ENCODE peak calls at places on chromosome 4, in six cellular contexts. One of them, this sample, is unnamed.

GRCh38 chr4:25378130-25378743 is 1.2 kb downstream of the ANAPC4 start:
- DNase-seq in hippocampal formation: no peak
- DNase-seq in NCI-H2107: no peak
- DNase-seq in naive B cell: no peak
- DNase-seq in NB4: peak
- DNase-seq in activated T-cell treated with anti-CD3 and anti-CD28 coated beads, Interleukin-2, amount 50 U/mL, for 48 hours: no peak
- DNase-seq in this sample: no peak

GRCh38 chr4:81896936-81897335 is 425.2 kb upstream of the RASGEF1B start:
- DNase-seq in NB4: no peak
- DNase-seq in naive B cell: no peak
- DNase-seq in NCI-H2107: no peak
- DNase-seq in hippocampal formation: no peak
- DNase-seq in activated T-cell treated with anti-CD3 and anti-CD28 coated beads, Interleukin-2, amount 50 U/mL, for 48 hours: no peak
- DNase-seq in this sample: no peak

GRCh38 chr4:108342325-108342986 is 173.7 kb upstream of the LEF1 start:
- DNase-seq in NB4: no peak
- DNase-seq in activated T-cell treated with anti-CD3 and anti-CD28 coated beads, Interleukin-2, amount 50 U/mL, for 48 hours: no peak
- DNase-seq in naive B cell: no peak
- DNase-seq in NCI-H2107: no peak
- DNase-seq in hippocampal formation: no peak
- DNase-seq in this sample: no peak

GRCh38 chr4:26372525-26373172 is 51.8 kb downstream of the RBPJ start:
- DNase-seq in naive B cell: peak
- DNase-seq in activated T-cell treated with anti-CD3 and anti-CD28 coated beads, Interleukin-2, amount 50 U/mL, for 48 hours: peak
- DNase-seq in NCI-H2107: peak
- DNase-seq in NB4: peak
- DNase-seq in hippocampal formation: no peak
- DNase-seq in this sample: peak

GRCh38 chr4:125323547-125324100 is 8.9 kb downstream of the FAT4 start:
- DNase-seq in naive B cell: no peak
- DNase-seq in hippocampal formation: no peak
- DNase-seq in NCI-H2107: no peak
- DNase-seq in activated T-cell treated with anti-CD3 and anti-CD28 coated beads, Interleukin-2, amount 50 U/mL, for 48 hours: no peak
- DNase-seq in NB4: no peak
- DNase-seq in this sample: peak

GRCh38 chr4:166501941-166502382 is 628.9 kb downstream of the TLL1 start:
- DNase-seq in activated T-cell treated with anti-CD3 and anti-CD28 coated beads, Interleukin-2, amount 50 U/mL, for 48 hours: no peak
- DNase-seq in NCI-H2107: no peak
- DNase-seq in NB4: peak
- DNase-seq in hippocampal formation: no peak
- DNase-seq in naive B cell: no peak
- DNase-seq in this sample: no peak

GRCh38 chr4:85953651-85954018 is 406.2 kb downstream of the MAPK10 start:
- DNase-seq in activated T-cell treated with anti-CD3 and anti-CD28 coated beads, Interleukin-2, amount 50 U/mL, for 48 hours: no peak
- DNase-seq in NCI-H2107: no peak
- DNase-seq in naive B cell: no peak
- DNase-seq in NB4: no peak
- DNase-seq in hippocampal formation: no peak
- DNase-seq in this sample: peak

GRCh38 chr4:110152386-110152785 is 46.0 kb downstream of the ELOVL6 start:
- DNase-seq in activated T-cell treated with anti-CD3 and anti-CD28 coated beads, Interleukin-2, amount 50 U/mL, for 48 hours: no peak
- DNase-seq in hippocampal formation: no peak
- DNase-seq in NCI-H2107: no peak
- DNase-seq in naive B cell: no peak
- DNase-seq in NB4: no peak
- DNase-seq in this sample: no peak

GRCh38 chr4:128502818-128503527 is 215.4 kb upstream of the PGRMC2 start:
- DNase-seq in NCI-H2107: no peak
- DNase-seq in activated T-cell treated with anti-CD3 and anti-CD28 coated beads, Interleukin-2, amount 50 U/mL, for 48 hours: no peak
- DNase-seq in naive B cell: no peak
- DNase-seq in NB4: no peak
- DNase-seq in hippocampal formation: no peak
- DNase-seq in this sample: no peak

GRCh38 chr4:42843694-42844093 is 48.8 kb upstream of the GRXCR1 start:
- DNase-seq in naive B cell: no peak
- DNase-seq in activated T-cell treated with anti-CD3 and anti-CD28 coated beads, Interleukin-2, amount 50 U/mL, for 48 hours: no peak
- DNase-seq in NB4: no peak
- DNase-seq in hippocampal formation: no peak
- DNase-seq in NCI-H2107: no peak
- DNase-seq in this sample: no peak

GRCh38 chr4:107863850-107864371 is 39.2 kb downstream of the SGMS2 start:
- DNase-seq in hippocampal formation: no peak
- DNase-seq in NCI-H2107: no peak
- DNase-seq in naive B cell: no peak
- DNase-seq in activated T-cell treated with anti-CD3 and anti-CD28 coated beads, Interleukin-2, amount 50 U/mL, for 48 hours: peak
- DNase-seq in NB4: no peak
- DNase-seq in this sample: no peak

GRCh38 chr4:86220137-86220536 is 139.7 kb downstream of the MAPK10 start:
- DNase-seq in NB4: no peak
- DNase-seq in hippocampal formation: no peak
- DNase-seq in activated T-cell treated with anti-CD3 and anti-CD28 coated beads, Interleukin-2, amount 50 U/mL, for 48 hours: no peak
- DNase-seq in NCI-H2107: no peak
- DNase-seq in naive B cell: no peak
- DNase-seq in this sample: peak

GRCh38 chr4:76738081-76738931 is 159.6 kb downstream of the SOWAHB start:
- DNase-seq in NB4: no peak
- DNase-seq in activated T-cell treated with anti-CD3 and anti-CD28 coated beads, Interleukin-2, amount 50 U/mL, for 48 hours: peak
- DNase-seq in hippocampal formation: no peak
- DNase-seq in naive B cell: no peak
- DNase-seq in NCI-H2107: no peak
- DNase-seq in this sample: peak

GRCh38 chr4:133081246-133081645 is 67.8 kb upstream of the PCDH10 start:
- DNase-seq in activated T-cell treated with anti-CD3 and anti-CD28 coated beads, Interleukin-2, amount 50 U/mL, for 48 hours: no peak
- DNase-seq in NCI-H2107: no peak
- DNase-seq in naive B cell: no peak
- DNase-seq in hippocampal formation: no peak
- DNase-seq in NB4: no peak
- DNase-seq in this sample: no peak

GRCh38 chr4:30726090-30726668 is 6.0 kb downstream of the PCDH7 start:
- DNase-seq in hippocampal formation: no peak
- DNase-seq in naive B cell: no peak
- DNase-seq in activated T-cell treated with anti-CD3 and anti-CD28 coated beads, Interleukin-2, amount 50 U/mL, for 48 hours: no peak
- DNase-seq in NB4: no peak
- DNase-seq in NCI-H2107: no peak
- DNase-seq in this sample: no peak

GRCh38 chr4:37967749-37968148 is 7.6 kb downstream of the PTTG2 start:
- DNase-seq in activated T-cell treated with anti-CD3 and anti-CD28 coated beads, Interleukin-2, amount 50 U/mL, for 48 hours: no peak
- DNase-seq in NCI-H2107: no peak
- DNase-seq in hippocampal formation: no peak
- DNase-seq in naive B cell: no peak
- DNase-seq in NB4: no peak
- DNase-seq in this sample: peak

GRCh38 chr4:159273841-159274240 is 171.0 kb downstream of the RAPGEF2 start:
- DNase-seq in NB4: no peak
- DNase-seq in activated T-cell treated with anti-CD3 and anti-CD28 coated beads, Interleukin-2, amount 50 U/mL, for 48 hours: no peak
- DNase-seq in hippocampal formation: no peak
- DNase-seq in naive B cell: no peak
- DNase-seq in NCI-H2107: no peak
- DNase-seq in this sample: no peak

GRCh38 chr4:186792994-186793393 is 69.3 kb upstream of the FAT1 start:
- DNase-seq in NCI-H2107: no peak
- DNase-seq in naive B cell: no peak
- DNase-seq in hippocampal formation: no peak
- DNase-seq in NB4: no peak
- DNase-seq in activated T-cell treated with anti-CD3 and anti-CD28 coated beads, Interleukin-2, amount 50 U/mL, for 48 hours: no peak
- DNase-seq in this sample: peak

GRCh38 chr4:2799971-2800690 is 7.2 kb downstream of the SH3BP2 start:
- DNase-seq in naive B cell: no peak
- DNase-seq in hippocampal formation: no peak
- DNase-seq in NB4: peak
- DNase-seq in activated T-cell treated with anti-CD3 and anti-CD28 coated beads, Interleukin-2, amount 50 U/mL, for 48 hours: no peak
- DNase-seq in NCI-H2107: no peak
- DNase-seq in this sample: no peak

GRCh38 chr4:949656-950055 is 17.4 kb downstream of the TMEM175 start:
- DNase-seq in activated T-cell treated with anti-CD3 and anti-CD28 coated beads, Interleukin-2, amount 50 U/mL, for 48 hours: no peak
- DNase-seq in NCI-H2107: no peak
- DNase-seq in naive B cell: no peak
- DNase-seq in hippocampal formation: no peak
- DNase-seq in NB4: no peak
- DNase-seq in this sample: no peak

GRCh38 chr4:7625073-7625472 is 190.3 kb upstream of the PSAPL1 start:
- DNase-seq in activated T-cell treated with anti-CD3 and anti-CD28 coated beads, Interleukin-2, amount 50 U/mL, for 48 hours: no peak
- DNase-seq in NCI-H2107: no peak
- DNase-seq in hippocampal formation: peak
- DNase-seq in NB4: no peak
- DNase-seq in naive B cell: no peak
- DNase-seq in this sample: peak

GRCh38 chr4:22052076-22052475 is 103.5 kb upstream of the KCNIP4 start:
- DNase-seq in activated T-cell treated with anti-CD3 and anti-CD28 coated beads, Interleukin-2, amount 50 U/mL, for 48 hours: no peak
- DNase-seq in hippocampal formation: no peak
- DNase-seq in naive B cell: no peak
- DNase-seq in NCI-H2107: no peak
- DNase-seq in NB4: no peak
- DNase-seq in this sample: no peak

GRCh38 chr4:63218837-63219236 is 1190.4 kb downstream of the TECRL start:
- DNase-seq in naive B cell: no peak
- DNase-seq in NCI-H2107: no peak
- DNase-seq in hippocampal formation: no peak
- DNase-seq in activated T-cell treated with anti-CD3 and anti-CD28 coated beads, Interleukin-2, amount 50 U/mL, for 48 hours: no peak
- DNase-seq in NB4: no peak
- DNase-seq in this sample: no peak

GRCh38 chr4:95701500-95701899 is 138.4 kb upstream of the PDHA2 start:
- DNase-seq in naive B cell: no peak
- DNase-seq in hippocampal formation: no peak
- DNase-seq in activated T-cell treated with anti-CD3 and anti-CD28 coated beads, Interleukin-2, amount 50 U/mL, for 48 hours: no peak
- DNase-seq in NB4: no peak
- DNase-seq in NCI-H2107: no peak
- DNase-seq in this sample: no peak